ENCODE peak calls at places on chromosome 2, in seven cellular contexts. R, H, F, X, G, J and V are unnamed samples.
A peak's percentile ranks its signal among the peaks of the same experiment; 100 is the strongest.

GRCh38 chr2:6474368-6475140 is 391.2 kb downstream of the CMPK2 start:
- DNase-seq in F (no peak), J (no peak), H (no peak), R (no peak), G (no peak), X (no peak), V (no peak)

GRCh38 chr2:52144588-52144987 is 1112.7 kb upstream of the NRXN1 start:
- DNase-seq in H (no peak), X (no peak), F (no peak), G (no peak), R (no peak), J (no peak), V (no peak)

GRCh38 chr2:135198481-135198880 is 146.4 kb downstream of the RAB3GAP1 start:
- DNase-seq in F (no peak), J (no peak), X (no peak), H (no peak), R (no peak), G (no peak), V (no peak)

GRCh38 chr2:239460780-239461179 is 60.0 kb upstream of the HDAC4 start:
- DNase-seq in X (no peak), H (no peak), J (peak; percentile 13), G (no peak), R (no peak), F (no peak), V (no peak)

GRCh38 chr2:64166637-64167420 is 22.6 kb upstream of the PELI1 start:
- DNase-seq in G (no peak), F (no peak), H (no peak), R (no peak), X (no peak), J (no peak), V (no peak)

GRCh38 chr2:20179755-20180594 is 45.0 kb downstream of the SDC1 start:
- DNase-seq in J (peak; percentile 90), X (no peak), R (peak; percentile 95), H (peak; percentile 86), F (no peak), G (no peak), V (no peak)

GRCh38 chr2:30428827-30429461 is 18.1 kb upstream of the LCLAT1 start:
- DNase-seq in J (no peak), R (no peak), H (no peak), F (no peak), G (no peak), X (no peak), V (no peak)

GRCh38 chr2:181462032-181462431 is 4.8 kb downstream of the ITGA4 start:
- DNase-seq in J (no peak), F (no peak), X (no peak), H (no peak), R (no peak), G (no peak), V (peak; percentile 34)

GRCh38 chr2:202909394-202910192 is 1.9 kb downstream of the WDR12 start:
- DNase-seq in H (no peak), F (no peak), G (peak; percentile 34), X (no peak), R (no peak), J (no peak), V (peak; percentile 14)

GRCh38 chr2:168770796-168771195 is 31.6 kb upstream of the NOSTRIN start:
- DNase-seq in J (no peak), H (no peak), G (no peak), R (no peak), F (no peak), X (no peak), V (peak; percentile 40)

GRCh38 chr2:104385743-104386142 is 468.2 kb upstream of the POU3F3 start:
- DNase-seq in X (no peak), G (no peak), F (no peak), R (no peak), J (no peak), H (no peak), V (no peak)

GRCh38 chr2:170660406-170660805 is 54.7 kb upstream of the SP5 start:
- DNase-seq in R (no peak), F (no peak), J (peak; percentile 32), G (no peak), X (no peak), H (no peak), V (no peak)

GRCh38 chr2:110796724-110797301 is 64.4 kb downstream of the ACOXL start:
- DNase-seq in F (no peak), G (no peak), R (no peak), X (no peak), J (peak; percentile 64), H (no peak), V (no peak)

GRCh38 chr2:110790907-110791306 is 58.5 kb downstream of the ACOXL start:
- DNase-seq in R (no peak), X (no peak), J (no peak), G (no peak), F (no peak), H (no peak), V (no peak)

GRCh38 chr2:110794390-110794789 is 62.0 kb downstream of the ACOXL start:
- DNase-seq in J (no peak), F (no peak), X (no peak), R (no peak), G (no peak), H (no peak), V (no peak)

GRCh38 chr2:110793034-110793433 is 60.7 kb downstream of the ACOXL start:
- DNase-seq in G (no peak), J (no peak), R (no peak), X (no peak), F (no peak), H (no peak), V (no peak)

DNA sequence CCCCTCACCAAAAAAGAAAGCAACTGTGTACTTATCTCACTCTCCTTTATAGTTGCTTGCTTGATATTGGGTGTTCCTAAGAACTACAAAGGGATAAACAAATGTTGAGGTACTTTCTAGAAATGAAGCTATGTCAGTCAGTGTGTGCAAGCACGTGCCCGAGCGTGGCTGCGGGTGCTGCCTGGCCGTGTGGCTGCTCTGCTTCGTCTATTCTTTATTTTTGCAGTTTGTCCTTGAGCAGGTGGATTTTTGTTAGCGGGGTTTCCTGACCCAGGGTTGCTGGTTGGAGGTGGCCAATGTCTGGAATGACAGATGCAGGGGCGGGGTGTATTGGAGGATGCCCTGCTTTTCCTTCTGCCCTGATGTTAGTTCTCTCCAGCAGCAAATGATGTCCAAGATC is 62.6 kb downstream of the ACOXL start:
- DNase-seq in J (no peak), F (no peak), X (no peak), H (no peak), G (no peak), R (no peak), V (no peak)
- TF ChIP-seq CTCF in J (no peak), F (no peak), X (no peak), H (no peak), G (no peak), R (no peak), V (no peak)

GRCh38 chr2:44086639-44087036 is 82.0 kb upstream of the PPM1B start:
- DNase-seq in J (no peak), G (no peak), F (no peak), R (no peak), H (no peak), X (no peak), V (no peak)
- H3K4me3 ChIP-seq in J (peak overlapping the region; percentile 35), G (peak overlapping the region; percentile 47), F (peak overlapping the region; percentile 27), R (peak overlapping the region; percentile 36), H (no peak overlapping the region), X (peak overlapping the region; percentile 70), V (peak overlapping the region; percentile 46)

GRCh38 chr2:27652341-27652740 is 11.1 kb downstream of the SUPT7L start:
- DNase-seq in X (no peak), H (no peak), F (no peak), J (no peak), G (no peak), R (no peak), V (no peak)

GRCh38 chr2:27652790-27653189 is 10.6 kb downstream of the SUPT7L start:
- DNase-seq in G (no peak), F (no peak), H (no peak), J (no peak), R (no peak), X (no peak), V (no peak)

GRCh38 chr2:27651056-27651455 is 12.4 kb downstream of the SUPT7L start:
- DNase-seq in F (no peak), R (no peak), J (no peak), H (no peak), G (no peak), X (no peak), V (no peak)

GRCh38 chr2:27653397-27653796 is 10.0 kb downstream of the SUPT7L start:
- DNase-seq in G (no peak), J (no peak), F (no peak), H (no peak), X (no peak), R (no peak), V (no peak)

DNA sequence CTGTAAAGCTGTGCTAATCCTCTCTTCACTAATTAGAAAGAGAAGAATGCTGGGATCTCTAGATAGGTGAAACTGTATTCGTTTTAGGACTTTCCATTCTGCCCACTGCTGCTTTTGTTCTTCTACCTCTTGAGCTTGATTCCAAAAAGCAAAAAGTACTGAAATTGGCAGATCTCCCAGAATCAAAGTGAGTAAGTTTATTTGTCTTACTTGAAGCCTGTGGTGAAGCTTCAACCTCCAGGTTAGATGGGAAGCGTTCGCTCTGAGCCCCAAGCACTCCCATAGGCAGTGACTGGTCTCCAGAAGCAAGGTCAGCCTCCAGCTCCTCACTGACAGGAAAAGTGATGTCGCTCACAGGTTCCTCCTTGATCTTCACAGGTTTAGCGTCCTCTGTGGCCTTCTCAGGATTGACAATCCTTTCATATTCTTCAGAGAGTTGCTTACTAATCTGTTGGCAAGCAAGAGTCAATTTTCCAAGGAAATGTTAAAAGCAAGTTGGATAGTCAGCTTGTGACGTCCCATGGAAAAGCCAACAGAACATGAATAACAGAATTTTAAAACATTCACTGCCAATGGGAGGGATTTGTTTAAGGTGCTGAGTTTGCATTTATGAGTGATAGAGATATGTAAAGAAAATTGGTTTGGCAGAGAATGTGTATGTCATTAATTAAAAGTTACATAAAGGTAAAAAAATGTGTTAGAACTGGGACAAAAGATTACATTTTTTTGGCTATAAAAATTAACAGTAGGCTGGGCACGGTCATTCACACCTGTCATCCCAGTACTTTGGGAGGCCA is 8.1 kb downstream of the SUPT7L start:
- DNase-seq in X (no peak), J (no peak), H (no peak), R (peak; percentile 29), F (no peak), G (peak; percentile 63), V (no peak)
- TF ChIP-seq CTCF in X (no peak), J (no peak), H (no peak), R (no peak), F (no peak), G (no peak), V (no peak)

DNA sequence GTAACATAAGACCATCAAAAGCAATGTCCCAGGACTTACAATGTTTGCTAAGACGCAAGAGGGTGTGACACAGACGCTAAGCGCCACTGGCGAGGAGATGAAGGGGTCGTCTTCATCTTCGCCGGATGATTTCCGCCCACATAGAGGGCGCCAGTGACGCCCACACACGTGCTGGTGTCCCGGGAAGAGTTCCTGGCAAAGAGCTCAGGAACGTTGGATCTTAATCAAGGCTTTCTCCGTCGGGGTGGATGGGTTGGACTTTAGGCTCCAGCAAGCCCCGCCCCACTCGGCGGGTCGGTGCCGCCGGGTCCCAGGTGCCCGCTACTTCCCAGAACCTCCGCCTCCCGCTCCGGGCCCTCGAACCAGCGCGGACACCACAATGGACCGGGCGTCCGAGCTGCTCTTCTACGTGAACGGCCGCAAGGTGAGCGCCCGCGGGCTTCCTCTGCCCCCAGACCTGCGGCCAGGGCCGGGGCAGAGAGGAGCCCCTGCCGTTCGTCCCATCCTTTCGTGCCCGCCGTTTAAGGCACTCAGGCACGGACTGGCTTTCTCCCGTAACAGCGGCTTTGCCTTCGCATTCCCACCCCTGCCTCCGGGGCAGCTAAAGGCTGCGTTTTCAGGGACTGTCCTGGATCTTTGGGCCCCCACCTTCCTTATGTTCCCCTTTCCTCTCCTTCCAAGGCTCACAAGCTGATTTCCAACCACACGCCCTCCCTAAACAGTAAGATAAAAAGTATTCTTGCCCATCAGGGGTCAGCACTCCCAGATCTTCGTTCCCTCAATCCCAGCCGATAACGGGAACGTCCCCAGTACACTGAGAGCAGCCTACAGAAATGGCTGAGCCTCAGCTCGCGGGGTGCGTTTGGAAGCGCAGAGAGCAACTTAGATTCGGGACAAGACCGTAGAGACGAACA is at the start of gene AOX1:
- DNase-seq in G (peak; percentile 64), J (peak; percentile 48), H (peak; percentile 41), R (no peak), F (no peak), X (peak; percentile 51), V (peak; percentile 68)
- H3K4me3 ChIP-seq in G (peak within 1 kb of the TSS; percentile 52), J (peak within 1 kb of the TSS; percentile 59), H (peak within 1 kb of the TSS; percentile 43), R (no peak within 1 kb of the TSS), F (peak within 1 kb of the TSS; percentile 67), X (peak within 1 kb of the TSS; percentile 61), V (peak within 1 kb of the TSS; percentile 68)